ENCODE peak calls at places on chromosomes 3 and 15, in six cellular contexts. U, C, L, R, B and W are unnamed samples.
A peak's percentile ranks its signal among the peaks of the same experiment; 100 is the strongest.

GRCh38 chr15:101464999-101465669 is 24.4 kb downstream of the PCSK6 start:
- DNase-seq in U (peak; percentile 26), C (no peak), L (no peak), R (no peak), B (no peak), W (no peak)

GRCh38 chr3:38454884-38455638 is 1.4 kb downstream of the ACVR2B start:
- DNase-seq in U (peak; percentile 96), C (peak; percentile 54), L (peak; percentile 76), R (no peak), B (no peak), W (peak; percentile 53)

GRCh38 chr3:58383476-58383875 is 50.2 kb downstream of the PDHB start:
- DNase-seq in U (no peak), C (no peak), L (no peak), R (no peak), B (no peak), W (no peak)

GRCh38 chr3:150995510-150995909 is 23.0 kb upstream of the CLRN1 start:
- DNase-seq in U (no peak), C (no peak), L (no peak), R (no peak), B (no peak), W (no peak)

GRCh38 chr15:66484539-66485112 is 12.9 kb downstream of the SNAPC5 start:
- DNase-seq in U (peak; percentile 26), C (no peak), L (no peak), R (no peak), B (no peak), W (no peak)

GRCh38 chr15:39191871-39192281 is 389.0 kb upstream of the THBS1 start:
- DNase-seq in U (no peak), C (no peak), L (no peak), R (no peak), B (no peak), W (no peak)

GRCh38 chr3:96101013-96101412 is 713.4 kb upstream of the EPHA6 start:
- DNase-seq in U (no peak), C (no peak), L (no peak), R (no peak), B (no peak), W (no peak)

GRCh38 chr3:169604568-169604967 is 58.9 kb downstream of the MECOM start:
- DNase-seq in U (peak; percentile 52), C (no peak), L (no peak), R (no peak), B (no peak), W (no peak)

GRCh38 chr15:59338414-59338813 is 34.3 kb downstream of the MYO1E start:
- DNase-seq in U (no peak), C (no peak), L (no peak), R (no peak), B (no peak), W (no peak)
- H3K4me3 ChIP-seq in U (no peak overlapping the region), C (no peak overlapping the region), L (no peak overlapping the region), R (no peak overlapping the region), B (no peak overlapping the region), W (no peak overlapping the region)

DNA sequence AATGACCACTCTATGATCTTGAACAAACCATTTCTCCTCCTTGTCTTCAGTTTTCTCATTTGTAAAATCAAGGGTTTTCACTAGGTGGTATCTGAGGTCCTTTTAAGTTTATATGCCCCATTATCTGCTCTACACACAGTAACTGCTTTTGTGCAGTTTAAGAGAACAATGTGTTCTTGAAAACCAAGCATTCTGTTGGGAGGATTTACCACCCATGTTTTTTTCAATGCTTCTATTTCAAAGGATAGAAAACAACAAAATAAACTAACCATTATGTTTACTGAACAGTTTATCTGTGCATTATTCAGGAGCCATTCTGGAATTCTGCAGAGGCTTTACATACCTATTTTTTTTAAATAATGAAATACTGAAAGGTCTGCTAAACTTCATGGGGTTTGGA is 67.6 kb upstream of the C3orf49 start:
- DNase-seq in U (no peak), C (no peak), L (no peak), R (no peak), B (no peak), W (no peak)
- H3K4me3 ChIP-seq in U (no peak overlapping the region), C (no peak overlapping the region), L (no peak overlapping the region), R (no peak overlapping the region), B (no peak overlapping the region), W (no peak overlapping the region)

GRCh38 chr3:172044833-172045585 is 5.6 kb downstream of the FNDC3B start:
- DNase-seq in U (no peak), C (no peak), L (no peak), R (no peak), B (no peak), W (no peak)

GRCh38 chr3:172040976-172041963 is 1.9 kb downstream of the FNDC3B start:
- DNase-seq in U (peak; percentile 67), C (no peak), L (no peak), R (no peak), B (no peak), W (no peak)

GRCh38 chr3:172043766-172044165 is 4.4 kb downstream of the FNDC3B start:
- DNase-seq in U (no peak), C (no peak), L (no peak), R (no peak), B (no peak), W (no peak)

GRCh38 chr3:172042136-172042535 is 2.8 kb downstream of the FNDC3B start:
- DNase-seq in U (no peak), C (no peak), L (no peak), R (no peak), B (no peak), W (no peak)

DNA sequence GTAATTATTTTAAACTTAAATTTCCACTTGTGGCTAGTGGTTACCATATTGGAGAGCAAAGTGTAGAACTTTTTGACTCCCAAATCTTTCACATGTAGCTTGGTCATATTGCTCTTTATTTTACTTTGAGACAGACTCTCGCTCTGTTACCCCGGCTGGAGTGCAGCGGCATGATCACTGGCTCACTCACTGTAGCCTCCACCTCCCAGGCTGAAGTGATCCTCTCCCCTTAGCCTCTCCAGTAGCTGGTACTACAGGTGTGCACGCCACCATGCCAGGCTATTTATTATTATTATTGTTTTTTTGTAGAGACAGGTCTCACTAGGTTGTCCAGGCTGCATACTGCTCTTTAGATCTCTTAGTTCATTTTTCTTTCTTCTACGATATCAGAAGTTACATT is 3.9 kb downstream of the FNDC3B start:
- DNase-seq in U (no peak), C (no peak), L (no peak), R (no peak), B (no peak), W (no peak)
- H3K4me3 ChIP-seq in U (peak overlapping the region; percentile 61), C (no peak overlapping the region), L (peak overlapping the region; percentile 87), R (no peak overlapping the region), B (peak overlapping the region; percentile 90), W (no peak overlapping the region)

DNA sequence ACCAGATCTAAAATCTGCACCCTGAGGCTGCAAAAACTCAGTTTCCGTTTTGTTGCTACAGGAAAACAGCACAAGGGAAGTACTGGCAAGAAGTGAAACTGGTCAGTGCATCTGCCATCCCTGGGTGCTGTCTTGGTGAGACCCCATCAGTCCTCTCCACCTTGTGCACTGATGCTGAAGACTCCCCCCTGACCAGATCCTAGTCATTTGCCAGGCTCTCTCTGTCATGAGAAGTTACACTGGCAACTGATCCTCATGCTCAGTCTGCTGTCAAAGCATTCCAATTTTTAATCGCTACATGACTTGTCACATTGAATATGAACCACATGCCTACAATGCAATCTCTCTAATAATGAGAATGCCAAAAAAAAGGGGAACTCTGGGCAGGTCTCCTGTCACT is 296.5 kb downstream of the ZIC1 start:
- DNase-seq in U (no peak), C (no peak), L (peak; percentile 5), R (no peak), B (no peak), W (no peak)
- H3K4me3 ChIP-seq in U (no peak overlapping the region), C (no peak overlapping the region), L (no peak overlapping the region), R (no peak overlapping the region), B (no peak overlapping the region), W (no peak overlapping the region)

GRCh38 chr15:91944334-91944733 is 90.8 kb downstream of the SLCO3A1 start:
- DNase-seq in U (no peak), C (no peak), L (no peak), R (no peak), B (no peak), W (no peak)

GRCh38 chr15:91945385-91945784 is 91.9 kb downstream of the SLCO3A1 start:
- DNase-seq in U (no peak), C (no peak), L (no peak), R (no peak), B (no peak), W (no peak)

GRCh38 chr15:91941871-91942270 is 88.4 kb downstream of the SLCO3A1 start:
- DNase-seq in U (no peak), C (no peak), L (no peak), R (no peak), B (no peak), W (peak; percentile 14)

GRCh38 chr15:91940466-91941381 is 87.2 kb downstream of the SLCO3A1 start:
- DNase-seq in U (peak; percentile 62), C (no peak), L (no peak), R (no peak), B (no peak), W (no peak)

DNA sequence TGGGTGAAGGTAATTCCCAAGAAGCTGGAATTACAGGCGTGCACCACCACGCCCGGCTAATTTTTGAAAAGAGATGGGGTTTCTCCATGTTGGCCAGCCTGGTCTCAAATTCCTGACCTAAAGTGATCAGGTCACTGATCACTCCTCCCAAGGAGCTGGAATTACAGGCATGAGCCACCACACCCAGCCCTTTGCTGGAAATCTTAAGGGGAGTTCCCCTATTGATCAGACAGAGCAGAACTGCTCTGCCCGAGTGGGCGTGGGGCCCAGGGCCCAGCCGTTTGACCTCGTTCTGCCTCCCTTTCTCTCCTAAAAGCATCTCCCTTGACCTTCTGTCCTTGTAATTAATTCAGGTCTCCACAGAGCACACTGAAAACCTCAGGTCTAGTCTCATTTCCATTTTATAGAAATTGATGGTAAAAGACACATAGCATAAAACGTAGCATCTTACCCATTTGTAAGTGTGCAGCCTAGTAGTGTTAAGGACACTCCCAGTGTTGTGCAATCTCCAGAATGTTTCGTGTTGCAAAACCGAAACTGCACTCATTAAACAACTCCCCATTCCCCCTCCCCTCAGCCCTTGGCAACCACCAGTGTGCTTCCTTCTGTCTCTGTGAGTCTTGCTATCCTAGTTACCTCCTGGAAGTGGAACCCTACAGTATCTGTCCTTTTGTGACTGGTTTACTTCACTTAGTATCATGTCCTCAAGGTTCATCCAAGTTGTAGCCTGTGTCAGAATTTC is 89.3 kb downstream of the SLCO3A1 start:
- DNase-seq in U (no peak), C (peak; percentile 54), L (peak; percentile 88), R (no peak), B (no peak), W (peak; percentile 45)
- H3K4me3 ChIP-seq in U (no peak overlapping the region), C (no peak overlapping the region), L (peak overlapping the region; percentile 35), R (no peak overlapping the region), B (no peak overlapping the region), W (no peak overlapping the region)

GRCh38 chr3:179418610-179419009 is 32.7 kb downstream of the GNB4 start:
- DNase-seq in U (no peak), C (no peak), L (no peak), R (no peak), B (no peak), W (no peak)
- H3K4me3 ChIP-seq in U (no peak overlapping the region), C (no peak overlapping the region), L (no peak overlapping the region), R (no peak overlapping the region), B (no peak overlapping the region), W (no peak overlapping the region)